ENCODE peak calls at places on chromosomes 7 and 10, in ten cellular contexts. M is fibroblast of pulmonary artery, V is mammary epithelial cell, Y is foreskin fibroblast, Z is psoas muscle, G is ovary, C is tibial nerve, U is osteoblast, W is mucosa of descending colon, D is cardiac muscle cell. I is an unnamed sample.

GRCh38 chr7:18900801-18901200 is 216.6 kb downstream of the TWIST1 start:
- DNase-seq in M (peak; percentile 21), V (no peak), Y (peak; percentile 25), Z (no peak), G (no peak), C (no peak), U (no peak), W (no peak), D (peak; percentile 23), I (no peak)

GRCh38 chr7:66768865-66769832 is 28.6 kb downstream of the RABGEF1 start:
- DNase-seq in M (no peak), V (no peak), Y (peak; percentile 62), Z (no peak), G (no peak), C (no peak), U (peak; percentile 22), W (no peak), D (no peak), I (no peak)

GRCh38 chr7:145016068-145016467 is 180.2 kb upstream of the TPK1 start:
- DNase-seq in M (no peak), V (no peak), Y (no peak), Z (no peak), G (no peak), C (no peak), U (no peak), W (no peak), D (no peak), I (no peak)

GRCh38 chr7:15459018-15459621 is 102.7 kb downstream of the AGMO start:
- DNase-seq in M (peak; percentile 21), V (no peak), Y (peak; percentile 33), Z (no peak), G (no peak), C (no peak), U (no peak), W (no peak), D (peak; percentile 39), I (no peak)

GRCh38 chr10:116110736-116111135 is 162.3 kb downstream of the GFRA1 start:
- DNase-seq in M (no peak), V (no peak), Y (no peak), Z (no peak), G (no peak), C (no peak), U (peak; percentile 18), W (no peak), D (no peak), I (no peak)

GRCh38 chr10:70528726-70529362 is 50.3 kb downstream of the PALD1 start:
- DNase-seq in M (peak; percentile 68), V (peak; percentile 59), Y (peak; percentile 78), Z (no peak), G (no peak), C (no peak), U (peak; percentile 92), W (peak; percentile 34), D (peak; percentile 76), I (peak; percentile 45)

GRCh38 chr7:41415051-41415450 is 287.8 kb downstream of the INHBA start:
- DNase-seq in M (no peak), V (no peak), Y (no peak), Z (no peak), G (no peak), C (no peak), U (no peak), W (no peak), D (no peak), I (no peak)

GRCh38 chr7:2687881-2688318 is at the start of gene AMZ1:
- DNase-seq in M (no peak), V (no peak), Y (peak; percentile 52), Z (no peak), G (no peak), C (no peak), U (peak; percentile 94), W (no peak), D (no peak), I (no peak)

GRCh38 chr10:17368708-17369272 is 85.6 kb downstream of the ST8SIA6 start:
- DNase-seq in M (no peak), V (peak; percentile 78), Y (no peak), Z (no peak), G (no peak), C (no peak), U (no peak), W (no peak), D (no peak), I (no peak)

GRCh38 chr7:25918731-25919130 is 233.3 kb upstream of the NFE2L3 start:
- DNase-seq in M (no peak), V (no peak), Y (no peak), Z (no peak), G (no peak), C (no peak), U (no peak), W (no peak), D (no peak), I (no peak)

GRCh38 chr7:116150588-116150987 is 59.8 kb upstream of the TES start:
- DNase-seq in M (no peak), V (no peak), Y (peak; percentile 51), Z (no peak), G (no peak), C (no peak), U (peak; percentile 14), W (no peak), D (no peak), I (peak; percentile 40)

GRCh38 chr7:74461970-74462706 is 8.4 kb downstream of the GTF2IRD1 start:
- DNase-seq in M (no peak), V (no peak), Y (no peak), Z (no peak), G (no peak), C (no peak), U (no peak), W (no peak), D (no peak), I (no peak)

DNA sequence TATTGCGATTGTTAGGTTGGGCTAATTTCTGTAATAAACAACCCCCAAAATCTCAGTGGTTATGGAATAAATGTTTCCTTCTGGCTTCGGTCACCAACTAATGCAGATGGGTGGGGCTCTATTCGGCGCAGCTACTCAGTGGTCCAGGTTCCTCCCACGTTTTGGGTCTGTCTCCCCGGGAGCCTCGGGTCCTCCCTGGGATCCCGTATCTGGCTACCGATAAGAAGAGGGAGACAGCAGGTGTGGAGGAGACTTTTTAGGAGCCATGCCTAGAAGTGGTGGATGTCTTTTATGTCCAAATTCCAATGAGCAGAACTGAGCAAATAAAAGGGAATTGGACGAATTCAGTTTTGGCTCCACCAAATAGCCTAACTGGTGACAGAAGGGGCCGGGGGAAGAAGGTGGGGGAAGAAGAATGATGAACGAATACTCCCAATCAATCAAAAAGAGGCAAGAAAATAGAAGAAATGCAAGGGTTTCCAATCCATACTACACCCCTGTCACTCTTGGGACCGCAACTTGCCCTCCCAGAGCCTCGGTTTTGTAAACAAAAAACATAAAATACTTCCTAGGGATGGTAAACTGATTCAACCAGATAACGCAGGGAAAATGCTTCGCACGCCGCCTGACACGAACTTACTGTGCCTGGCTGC is 498 bp upstream of the C10orf53 start:
- DNase-seq in M (no peak), V (no peak), Y (no peak), Z (no peak), G (no peak), C (no peak), U (no peak), W (no peak), D (no peak), I (no peak)
- H3K4me3 ChIP-seq in M (peak overlapping the region; percentile 38), V (no peak overlapping the region), Y (no peak overlapping the region), Z (no peak overlapping the region), G (no peak overlapping the region), C (no peak overlapping the region), U (peak overlapping the region; percentile 30), W (no peak overlapping the region), D (peak overlapping the region; percentile 23), I (no peak overlapping the region)

GRCh38 chr7:129780257-129781127 is 169.0 kb downstream of the NRF1 start:
- DNase-seq in M (no peak), V (peak; percentile 90), Y (peak; percentile 34), Z (peak; percentile 66), G (peak; percentile 44), C (no peak), U (peak; percentile 90), W (peak; percentile 90), D (no peak), I (peak; percentile 67)

GRCh38 chr7:129777195-129777844 is 165.8 kb downstream of the NRF1 start:
- DNase-seq in M (no peak), V (no peak), Y (no peak), Z (no peak), G (no peak), C (no peak), U (peak; percentile 82), W (no peak), D (no peak), I (no peak)

GRCh38 chr7:129779602-129780256 is 168.2 kb downstream of the NRF1 start:
- DNase-seq in M (no peak), V (peak; percentile 82), Y (no peak), Z (no peak), G (no peak), C (no peak), U (peak; percentile 96), W (peak; percentile 47), D (no peak), I (peak; percentile 52)

GRCh38 chr7:129777993-129778769 is 166.7 kb downstream of the NRF1 start:
- DNase-seq in M (no peak), V (no peak), Y (no peak), Z (no peak), G (no peak), C (no peak), U (peak; percentile 91), W (no peak), D (no peak), I (no peak)

GRCh38 chr7:129778770-129779601 is 167.5 kb downstream of the NRF1 start:
- DNase-seq in M (no peak), V (peak; percentile 42), Y (no peak), Z (no peak), G (no peak), C (no peak), U (peak; percentile 89), W (no peak), D (no peak), I (no peak)
- TF ChIP-seq CTCF in M (no peak), V (no peak), Y (no peak), Z (peak; percentile 9), G (no peak), C (no peak), U (no peak), W (no peak), D (no peak), I (no peak)

GRCh38 chr10:97771055-97771811 is 566 bp downstream of the SFRP5 start:
- DNase-seq in M (peak; percentile 18), V (peak; percentile 55), Y (peak; percentile 57), Z (no peak), G (no peak), C (no peak), U (peak; percentile 90), W (no peak), D (peak; percentile 40), I (peak; percentile 11)
- H3K4me3 ChIP-seq in M (no peak overlapping the region), V (peak overlapping the region; percentile 29), Y (no peak overlapping the region), Z (peak overlapping the region; percentile 54), G (no peak overlapping the region), C (peak overlapping the region; percentile 65), U (no peak overlapping the region), W (no peak overlapping the region), D (peak overlapping the region; percentile 43), I (no peak overlapping the region)

DNA sequence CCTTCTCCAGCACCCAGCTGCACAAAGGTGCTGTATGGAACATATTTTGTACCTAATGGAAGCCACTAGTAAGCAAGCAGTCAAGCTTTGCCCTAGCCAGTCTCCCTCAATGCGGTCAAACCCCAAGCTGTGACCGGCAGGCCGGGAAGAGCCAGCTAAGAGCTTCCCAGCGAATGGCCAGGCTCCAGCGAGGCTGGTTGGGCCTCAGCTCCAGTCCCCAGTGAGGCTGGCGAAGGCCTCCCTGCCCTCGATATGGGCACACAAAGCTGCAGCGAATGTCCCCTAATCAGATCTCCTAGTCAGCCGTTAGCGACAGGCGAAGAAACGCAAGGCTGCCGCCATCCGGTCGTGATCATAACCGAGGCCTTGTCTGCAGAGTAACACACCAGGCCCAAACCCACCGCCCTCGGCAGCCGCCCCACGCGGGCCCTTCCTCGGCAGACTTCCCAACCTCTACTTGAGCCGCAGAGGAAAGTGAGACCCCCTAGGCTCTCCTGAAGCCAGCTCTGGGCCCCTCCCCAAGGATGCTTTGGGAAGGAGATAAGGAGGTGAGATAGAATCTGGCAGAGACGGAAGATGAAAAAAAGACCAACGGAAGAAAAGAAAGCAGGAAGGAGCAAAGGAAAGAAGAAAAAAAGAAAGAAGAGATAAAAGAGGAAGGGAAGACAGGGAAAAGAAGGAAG is 3.1 kb upstream of the HOXA9 start:
- DNase-seq in M (no peak), V (no peak), Y (peak; percentile 84), Z (no peak), G (no peak), C (no peak), U (peak; percentile 87), W (peak; percentile 81), D (no peak), I (no peak)
- TF ChIP-seq CTCF in M (no peak), V (no peak), Y (no peak), Z (no peak), G (no peak), C (no peak), U (no peak), W (no peak), D (no peak), I (no peak)